ENCODE peak calls at places on chromosomes 16 and 17, in nine cellular contexts. S, Y, R, B, U, P, Z, L and M are unnamed samples.

GRCh38 chr17:51764387-51764971 is 394.0 kb downstream of the CA10 start:
- DNase-seq in S (peak; percentile 75), Y (peak; percentile 69), R (peak; percentile 56), B (peak; percentile 55), U (no peak), P (peak; percentile 78), Z (no peak), L (peak; percentile 84), M (peak; percentile 75)

GRCh38 chr16:28193530-28194423 is 18.0 kb downstream of the XPO6 start:
- DNase-seq in S (peak; percentile 89), Y (peak; percentile 98), R (no peak), B (peak; percentile 98), U (no peak), P (peak; percentile 59), Z (no peak), L (no peak), M (peak; percentile 62)

GRCh38 chr17:7888184-7888920 is at the start of gene CHD3:
- DNase-seq in S (peak; percentile 21), Y (no peak), R (no peak), B (peak; percentile 84), U (no peak), P (no peak), Z (no peak), L (peak; percentile 31), M (peak; percentile 18)

GRCh38 chr16:84212154-84212553 is 21.2 kb downstream of the ADAD2 start:
- DNase-seq in S (no peak), Y (no peak), R (no peak), B (no peak), U (no peak), P (no peak), Z (no peak), L (no peak), M (no peak)

GRCh38 chr16:88739139-88739974 is 33.1 kb downstream of the CTU2 start:
- DNase-seq in S (no peak), Y (no peak), R (no peak), B (no peak), U (no peak), P (no peak), Z (no peak), L (no peak), M (no peak)

GRCh38 chr16:68517606-68518161 is 21.4 kb upstream of the ZFP90 start:
- DNase-seq in S (no peak), Y (no peak), R (no peak), B (no peak), U (no peak), P (no peak), Z (no peak), L (no peak), M (no peak)

GRCh38 chr16:51698647-51699046 is 547.6 kb upstream of the SALL1 start:
- DNase-seq in S (no peak), Y (no peak), R (no peak), B (no peak), U (no peak), P (no peak), Z (no peak), L (no peak), M (no peak)

GRCh38 chr17:74134991-74135390 is 68.5 kb upstream of the RPL38 start:
- DNase-seq in S (no peak), Y (no peak), R (no peak), B (no peak), U (no peak), P (no peak), Z (no peak), L (no peak), M (no peak)

GRCh38 chr16:1408171-1408837 is 6.2 kb downstream of the UNKL start:
- DNase-seq in S (peak; percentile 88), Y (peak; percentile 80), R (peak; percentile 92), B (peak; percentile 69), U (peak; percentile 97), P (peak; percentile 88), Z (peak; percentile 98), L (peak; percentile 97), M (peak; percentile 87)

GRCh38 chr16:18792836-18793433 is 2.8 kb upstream of the RPS15A start:
- DNase-seq in S (peak; percentile 42), Y (no peak), R (no peak), B (no peak), U (no peak), P (no peak), Z (no peak), L (no peak), M (no peak)

GRCh38 chr16:82229800-82230619 is 60.0 kb upstream of the MPHOSPH6 start:
- DNase-seq in S (peak; percentile 87), Y (peak; percentile 73), R (peak; percentile 60), B (peak; percentile 45), U (peak; percentile 72), P (peak; percentile 73), Z (peak; percentile 17), L (peak; percentile 86), M (peak; percentile 84)

GRCh38 chr16:81891734-81892364 is 112.8 kb downstream of the PLCG2 start:
- DNase-seq in S (no peak), Y (no peak), R (no peak), B (no peak), U (no peak), P (no peak), Z (no peak), L (no peak), M (no peak)

GRCh38 chr16:68331879-68332410 is 21.1 kb downstream of the PRMT7 start:
- DNase-seq in S (no peak), Y (peak; percentile 62), R (no peak), B (no peak), U (no peak), P (no peak), Z (no peak), L (no peak), M (no peak)

DNA sequence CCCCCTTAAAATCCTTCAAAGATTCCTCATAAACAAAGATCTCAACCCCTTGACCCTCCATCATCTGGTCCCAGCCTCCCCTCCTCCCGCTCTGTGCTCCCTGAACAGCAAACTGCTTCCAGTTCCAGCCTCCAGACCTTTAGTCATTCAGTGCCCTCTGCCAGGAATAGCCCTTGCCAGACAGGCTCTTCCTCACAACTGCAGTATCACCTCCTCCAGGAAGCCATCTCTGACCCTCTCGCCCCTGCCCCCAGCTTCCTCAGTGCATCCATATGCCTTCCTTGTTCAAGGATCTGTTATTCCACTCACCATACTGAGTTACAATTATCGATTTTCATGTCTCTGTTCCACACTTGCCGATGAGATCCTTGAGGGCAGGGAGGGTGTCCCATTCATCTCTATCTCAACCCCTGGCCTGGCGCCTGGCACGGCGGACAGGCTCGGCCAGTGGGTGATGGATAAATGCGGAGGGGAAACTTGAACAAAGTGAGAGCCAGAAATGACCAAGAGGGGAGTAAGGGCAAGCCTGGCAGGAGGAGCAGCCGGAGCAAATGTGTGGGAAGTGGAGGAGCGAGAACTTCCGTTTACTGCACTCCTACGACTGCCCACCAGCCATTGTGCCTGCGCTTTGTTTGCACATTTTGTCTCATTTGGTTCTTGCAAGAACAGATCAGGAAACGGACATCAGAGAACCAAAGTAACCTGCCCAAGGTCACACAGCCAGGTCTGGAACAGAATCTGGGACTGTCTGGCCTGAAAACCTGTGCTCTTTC is 2.0 kb upstream of the NXPH3 start:
- DNase-seq in S (no peak), Y (no peak), R (no peak), B (no peak), U (peak; percentile 15), P (no peak), Z (no peak), L (no peak), M (no peak)
- TF ChIP-seq CTCF in S (no peak), Y (no peak), R (no peak), B (no peak), U (no peak), P (no peak), Z (no peak), L (no peak), M (no peak)

GRCh38 chr17:57106107-57106835 is 21.2 kb downstream of the AKAP1 start:
- DNase-seq in S (no peak), Y (no peak), R (no peak), B (no peak), U (peak; percentile 87), P (peak; percentile 57), Z (no peak), L (peak; percentile 50), M (peak; percentile 25)
- TF ChIP-seq CTCF in S (peak; percentile 15), Y (no peak), R (peak; percentile 61), B (peak; percentile 41), U (peak; percentile 58), P (peak; percentile 52), Z (no peak), L (peak; percentile 51), M (no peak)

DNA sequence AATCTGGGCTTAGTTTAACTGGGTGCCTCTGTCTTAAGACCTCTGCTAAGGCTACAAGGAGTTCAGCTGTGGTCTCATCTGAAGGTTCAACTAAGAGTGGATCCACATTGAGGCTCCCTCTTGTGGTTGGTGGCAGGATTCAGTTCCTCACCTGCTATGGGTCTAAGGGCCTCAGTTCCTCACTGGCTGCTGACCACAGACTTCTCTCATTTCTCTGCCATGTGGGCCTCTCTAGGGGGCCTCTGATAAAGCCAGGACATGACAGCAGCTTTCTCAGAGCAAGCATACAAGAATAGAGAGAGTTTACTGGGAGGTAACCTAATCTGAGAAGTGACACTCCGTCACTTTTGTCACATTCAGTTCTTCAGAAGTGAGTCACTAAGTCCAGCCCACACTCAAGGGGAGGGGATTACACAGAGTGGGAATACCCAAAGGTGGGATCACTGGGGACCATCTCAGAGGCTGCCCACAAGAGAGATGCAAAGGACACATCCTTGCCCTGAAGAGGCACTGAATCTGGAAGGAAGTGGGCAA is 19.2 kb upstream of the ABAT start:
- DNase-seq in S (peak; percentile 63), Y (peak; percentile 4), R (peak; percentile 56), B (no peak), U (no peak), P (peak; percentile 17), Z (no peak), L (peak; percentile 49), M (peak; percentile 66)
- TF ChIP-seq CTCF in S (peak; percentile 74), Y (peak; percentile 45), R (peak; percentile 73), B (peak; percentile 66), U (no peak), P (no peak), Z (no peak), L (peak; percentile 67), M (peak; percentile 36)

GRCh38 chr17:56000411-56000810 is 152.9 kb upstream of the ANKFN1 start:
- DNase-seq in S (no peak), Y (no peak), R (no peak), B (no peak), U (no peak), P (no peak), Z (no peak), L (no peak), M (no peak)

DNA sequence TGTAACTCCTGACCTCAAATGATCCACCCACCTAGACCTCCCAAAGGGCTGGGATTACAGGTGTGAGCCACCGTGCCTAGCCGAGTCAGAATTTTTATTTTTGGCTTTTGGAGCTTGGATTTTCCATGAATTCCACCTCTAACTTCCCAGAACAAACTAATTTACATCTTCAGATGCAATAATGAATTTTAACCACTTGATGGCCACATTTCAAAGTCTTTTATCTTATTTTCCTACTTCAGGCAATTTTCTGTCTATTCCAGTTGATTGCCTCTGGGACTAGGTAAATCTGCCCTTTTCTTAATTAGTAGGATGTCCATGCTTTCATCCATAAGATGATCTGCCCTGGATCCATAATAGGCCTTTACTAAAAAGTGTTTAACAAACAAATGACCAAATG is 156.4 kb upstream of the ANKFN1 start:
- DNase-seq in S (no peak), Y (no peak), R (no peak), B (no peak), U (no peak), P (no peak), Z (no peak), L (no peak), M (no peak)
- TF ChIP-seq CTCF in S (no peak), Y (no peak), R (peak; percentile 44), B (peak; percentile 45), U (no peak), P (no peak), Z (no peak), L (peak; percentile 30), M (peak; percentile 15)